ENCODE peak calls at places on chromosome 4, in six cellular contexts. A, X, U, T, I and K are unnamed samples.

GRCh38 chr4:181757921-181758320 is 485.3 kb upstream of the TENM3 start:
- DNase-seq in A (no peak), X (no peak), U (no peak), T (no peak), I (no peak), K (no peak)

GRCh38 chr4:119130365-119131065 is 5.1 kb upstream of the MYOZ2 start:
- DNase-seq in A (no peak), X (no peak), U (no peak), T (peak; percentile 85), I (no peak), K (no peak)

GRCh38 chr4:75031746-75032145 is 98.8 kb downstream of the PARM1 start:
- DNase-seq in A (no peak), X (no peak), U (no peak), T (no peak), I (no peak), K (no peak)

GRCh38 chr4:53644607-53645006 is 53.3 kb upstream of the LNX1 start:
- DNase-seq in A (no peak), X (no peak), U (no peak), T (no peak), I (no peak), K (peak; percentile 73)

GRCh38 chr4:40212674-40213504 is 16.1 kb downstream of the RHOH start:
- DNase-seq in A (no peak), X (no peak), U (no peak), T (no peak), I (no peak), K (no peak)

GRCh38 chr4:130210871-130211270 is 1114.9 kb downstream of the C4orf33 start:
- DNase-seq in A (no peak), X (no peak), U (no peak), T (peak; percentile 65), I (no peak), K (no peak)

GRCh38 chr4:30537462-30537861 is 182.7 kb upstream of the PCDH7 start:
- DNase-seq in A (no peak), X (no peak), U (no peak), T (peak; percentile 87), I (no peak), K (no peak)

GRCh38 chr4:78560296-78560963 is 8.9 kb downstream of the ANXA3 start:
- DNase-seq in A (no peak), X (no peak), U (no peak), T (peak; percentile 93), I (no peak), K (no peak)

GRCh38 chr4:30722092-30722915 is 2.1 kb downstream of the PCDH7 start:
- DNase-seq in A (peak; percentile 62), X (peak; percentile 46), U (no peak), T (no peak), I (no peak), K (no peak)

GRCh38 chr4:10006236-10006603 is 15.1 kb downstream of the SLC2A9 start:
- DNase-seq in A (no peak), X (peak; percentile 58), U (peak; percentile 79), T (peak; percentile 75), I (no peak), K (peak; percentile 73)

GRCh38 chr4:39685990-39686389 is 11.9 kb upstream of the UBE2K start:
- DNase-seq in A (no peak), X (no peak), U (no peak), T (no peak), I (no peak), K (no peak)

GRCh38 chr4:174086829-174087799 is 196.4 kb downstream of the FBXO8 start:
- DNase-seq in A (no peak), X (no peak), U (no peak), T (no peak), I (no peak), K (no peak)

GRCh38 chr4:100168521-100168920 is 21.7 kb downstream of the DDIT4L start:
- DNase-seq in A (no peak), X (no peak), U (no peak), T (peak; percentile 17), I (no peak), K (no peak)

GRCh38 chr4:104500452-104500851 is 5.8 kb upstream of the CXXC4 start:
- DNase-seq in A (no peak), X (no peak), U (no peak), T (no peak), I (no peak), K (no peak)

GRCh38 chr4:176437756-176438155 is 118.0 kb downstream of the SPCS3 start:
- DNase-seq in A (no peak), X (no peak), U (no peak), T (no peak), I (no peak), K (no peak)

GRCh38 chr4:139054791-139055376 is 39.3 kb downstream of the NOCT start:
- DNase-seq in A (no peak), X (no peak), U (no peak), T (peak; percentile 37), I (no peak), K (no peak)

GRCh38 chr4:102440498-102440897 is 60.7 kb upstream of the NFKB1 start:
- DNase-seq in A (no peak), X (no peak), U (no peak), T (no peak), I (no peak), K (no peak)

GRCh38 chr4:53786632-53787031 is 195.3 kb upstream of the LNX1 start:
- DNase-seq in A (no peak), X (no peak), U (no peak), T (peak; percentile 72), I (no peak), K (no peak)

GRCh38 chr4:41121906-41122305 is 92.4 kb downstream of the APBB2 start:
- DNase-seq in A (no peak), X (no peak), U (no peak), T (no peak), I (no peak), K (no peak)

GRCh38 chr4:57044996-57045395 is 65.2 kb downstream of the IGFBP7 start:
- DNase-seq in A (no peak), X (no peak), U (no peak), T (peak; percentile 50), I (no peak), K (no peak)

GRCh38 chr4:38328963-38329729 is 334.9 kb upstream of the KLF3 start:
- DNase-seq in A (no peak), X (no peak), U (no peak), T (no peak), I (no peak), K (no peak)

GRCh38 chr4:14130551-14130950 is 503.0 kb upstream of the BOD1L1 start:
- DNase-seq in A (no peak), X (no peak), U (no peak), T (no peak), I (no peak), K (no peak)

GRCh38 chr4:111957131-111957530 is 188.1 kb upstream of the FAM241A start:
- DNase-seq in A (no peak), X (no peak), U (no peak), T (no peak), I (no peak), K (no peak)

GRCh38 chr4:6788123-6788522 is 5.6 kb downstream of the KIAA0232 start:
- DNase-seq in A (no peak), X (no peak), U (no peak), T (no peak), I (no peak), K (peak; percentile 30)

GRCh38 chr4:61489927-61490326 is 289.8 kb downstream of the ADGRL3 start:
- DNase-seq in A (no peak), X (no peak), U (no peak), T (no peak), I (no peak), K (no peak)

GRCh38 chr4:180057198-180057821 is 2185.9 kb upstream of the TENM3 start:
- DNase-seq in A (no peak), X (no peak), U (no peak), T (no peak), I (no peak), K (no peak)

GRCh38 chr4:40314951-40315350 is 20.2 kb upstream of the CHRNA9 start:
- DNase-seq in A (no peak), X (no peak), U (no peak), T (no peak), I (no peak), K (no peak)

DNA sequence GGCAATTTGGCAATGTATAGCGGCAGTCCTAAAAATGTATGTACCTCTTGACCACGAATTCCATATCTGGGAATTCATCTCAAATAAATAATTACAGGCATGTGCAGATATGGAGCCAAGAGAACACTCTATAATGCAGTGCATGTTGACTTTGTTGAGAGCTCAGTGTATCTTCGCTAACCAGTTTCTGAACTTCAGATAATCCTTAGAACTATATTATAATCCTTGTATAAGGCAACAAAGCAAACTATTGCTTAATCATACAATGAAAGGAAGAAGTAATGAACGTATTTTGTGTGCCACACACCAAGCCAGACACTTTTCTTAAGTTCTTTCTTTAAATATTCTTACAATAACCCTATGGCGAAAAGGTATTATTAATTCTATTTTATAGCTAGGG is 168.5 kb downstream of the SMIM20 start:
- DNase-seq in A (no peak), X (no peak), U (no peak), T (no peak), I (no peak), K (no peak)
- H3K27ac ChIP-seq in A (no peak overlapping the region), X (no peak overlapping the region), U (no peak overlapping the region), T (no peak overlapping the region), I (no peak overlapping the region), K (no peak overlapping the region)

DNA sequence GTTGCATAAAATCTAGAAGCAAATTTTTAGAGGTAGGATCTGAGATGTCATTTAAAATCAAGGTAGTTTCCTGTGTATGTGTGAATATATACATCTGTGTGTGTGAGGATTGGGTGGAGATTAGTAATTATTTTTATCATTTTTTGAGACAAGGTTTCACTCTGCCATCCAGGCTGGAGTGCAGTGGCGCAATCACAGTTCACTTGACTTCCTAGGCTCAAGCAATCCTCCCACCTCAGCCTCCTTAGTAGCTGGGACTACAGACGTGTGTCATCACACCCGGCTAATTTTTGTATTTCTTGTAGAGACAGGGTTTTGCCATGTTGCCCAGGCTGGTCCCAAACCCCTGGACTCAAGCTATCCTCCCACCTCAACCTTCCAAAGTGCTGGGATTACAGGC is 188.3 kb downstream of the RAPGEF2 start:
- DNase-seq in A (no peak), X (no peak), U (no peak), T (no peak), I (no peak), K (no peak)
- H3K27ac ChIP-seq in A (no peak overlapping the region), X (no peak overlapping the region), U (no peak overlapping the region), T (no peak overlapping the region), I (no peak overlapping the region), K (no peak overlapping the region)

DNA sequence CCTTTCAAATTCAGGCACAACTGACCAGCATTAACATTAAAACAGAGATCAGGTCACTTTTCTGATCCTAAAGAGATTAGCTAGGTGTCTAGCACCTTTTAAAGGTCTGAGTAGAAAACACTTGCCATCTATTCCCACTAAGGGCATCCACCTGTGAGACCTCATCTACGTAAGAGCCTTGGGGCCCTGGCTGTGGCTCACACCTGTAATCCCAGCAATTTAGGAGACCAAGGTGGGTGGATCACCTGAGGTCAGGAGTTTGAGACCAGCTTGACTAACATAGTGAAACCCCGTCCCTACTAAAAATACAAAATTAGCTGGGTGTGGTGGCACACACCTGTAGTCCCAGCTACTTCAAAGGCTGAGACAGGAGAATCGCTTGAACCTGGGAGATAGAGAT is 11.8 kb downstream of the TBC1D9 start:
- DNase-seq in A (no peak), X (no peak), U (no peak), T (no peak), I (no peak), K (no peak)
- H3K27ac ChIP-seq in A (no peak overlapping the region), X (no peak overlapping the region), U (no peak overlapping the region), T (no peak overlapping the region), I (no peak overlapping the region), K (no peak overlapping the region)

DNA sequence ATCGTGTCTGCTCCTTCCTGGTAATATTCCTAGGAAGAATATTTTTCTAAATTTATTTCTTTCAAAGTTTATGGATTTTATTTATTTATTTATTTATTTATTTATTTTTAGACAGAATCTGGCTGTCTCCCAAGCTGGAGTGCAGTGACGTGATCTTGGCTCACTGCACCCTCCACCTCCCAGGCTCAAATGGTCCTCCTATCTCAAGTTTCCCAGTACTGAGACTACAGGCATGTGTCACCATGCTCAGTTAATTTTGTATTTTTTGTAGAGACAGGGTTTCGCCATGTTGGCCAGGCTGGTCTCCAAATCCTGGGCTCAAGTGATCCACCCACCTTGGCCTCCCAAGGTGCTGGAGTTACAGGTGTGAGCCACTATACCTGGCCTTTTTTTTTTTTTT is 49.0 kb downstream of the PDLIM5 start:
- DNase-seq in A (peak; percentile 63), X (no peak), U (no peak), T (peak; percentile 53), I (no peak), K (no peak)
- H3K27ac ChIP-seq in A (peak overlapping the region; percentile 72), X (peak overlapping the region; percentile 43), U (no peak overlapping the region), T (no peak overlapping the region), I (no peak overlapping the region), K (no peak overlapping the region)